ENCODE peak calls at places on chromosomes 12 and 14, in eight cellular contexts. T is heart right ventricle, G is fibroblast of lung, I is right lobe of liver, S is GM23338, X is IMR-90, V is OCI-LY7, C is prostate gland. M is an unnamed sample. For H3K36me3, the result is how much of the 10 kb centered on the place peaks cover.

GRCh38 chr14:39107624-39108023 is 4.6 kb upstream of the SEC23A start:
- DNase-seq in C (no peak), V (peak), T (no peak), G (peak), X (peak), I (no peak), S (peak), M (no peak)

GRCh38 chr14:64176330-64176729 is 117.8 kb downstream of the ESR2 start:
- DNase-seq in V (no peak), I (no peak), X (no peak), T (no peak), G (no peak), S (no peak), C (no peak), M (no peak)

GRCh38 chr14:52067873-52068740 is 752 bp downstream of the NID2 start:
- DNase-seq in T (peak), S (peak), X (peak), G (peak), C (no peak), V (no peak), I (no peak), M (peak)

GRCh38 chr12:57835366-57836288 is 10.9 kb downstream of the CTDSP2 start:
- DNase-seq in T (no peak), I (no peak), X (no peak), S (no peak), G (no peak), V (no peak), C (no peak), M (no peak)

GRCh38 chr14:103445783-103446182 is 60.6 kb downstream of the MARK3 start:
- DNase-seq in T (no peak), G (no peak), X (no peak), S (peak), C (no peak), I (no peak), V (no peak), M (no peak)

GRCh38 chr14:78327426-78328210 is 157.4 kb downstream of the NRXN3 start:
- DNase-seq in V (no peak), I (no peak), X (no peak), G (no peak), C (no peak), S (peak), T (no peak), M (no peak)

GRCh38 chr14:62687818-62688217 is 357.4 kb downstream of the KCNH5 start:
- DNase-seq in G (no peak), X (no peak), C (no peak), I (no peak), V (no peak), T (no peak), S (no peak), M (no peak)

GRCh38 chr14:68014771-68015170 is 195.2 kb downstream of the RAD51B start:
- DNase-seq in S (no peak), I (no peak), C (no peak), X (no peak), G (no peak), V (no peak), T (no peak), M (no peak)

GRCh38 chr12:26250801-26251200 is 55.4 kb downstream of the SSPN start:
- DNase-seq in I (no peak), T (no peak), V (no peak), S (no peak), G (no peak), C (no peak), X (no peak), M (no peak)

GRCh38 chr12:98894412-98895085 is 249.5 kb downstream of the APAF1 start:
- DNase-seq in S (peak), C (no peak), G (no peak), X (no peak), V (no peak), I (no peak), T (no peak), M (peak)

GRCh38 chr14:21258889-21259787 is 10.1 kb downstream of the HNRNPC start:
- DNase-seq in X (no peak), S (no peak), G (no peak), V (no peak), I (no peak), C (no peak), T (no peak), M (no peak)

GRCh38 chr12:14989790-14990189 is 16.9 kb downstream of the PDE6H start:
- DNase-seq in C (no peak), G (no peak), I (no peak), S (no peak), V (peak), X (no peak), T (no peak), M (no peak)

GRCh38 chr12:79344855-79345840 is 345.6 kb downstream of the PAWR start:
- DNase-seq in I (no peak), X (peak), T (peak), G (peak), V (peak), C (peak), S (peak), M (no peak)

GRCh38 chr12:14957769-14958168 is 3.6 kb downstream of the ARHGDIB start:
- DNase-seq in G (no peak), V (no peak), I (no peak), T (no peak), S (no peak), X (no peak), C (no peak), M (no peak)

GRCh38 chr14:87233266-87233665 is 759.7 kb downstream of the GALC start:
- DNase-seq in X (no peak), S (no peak), T (no peak), V (peak), C (no peak), G (no peak), I (no peak), M (no peak)

GRCh38 chr14:22168092-22168955 is 420.7 kb downstream of the DAD1 start:
- DNase-seq in I (no peak), S (peak), G (peak), T (no peak), V (peak), X (peak), C (no peak), M (no peak)

GRCh38 chr14:47040490-47040889 is 388.9 kb upstream of the RPL10L start:
- DNase-seq in C (no peak), X (no peak), V (no peak), G (no peak), S (peak), I (no peak), T (no peak), M (no peak)

GRCh38 chr12:108773798-108774788 is 42.8 kb upstream of the CORO1C start:
- DNase-seq in I (peak), T (peak), V (no peak), G (peak), X (peak), C (peak), S (peak), M (peak)

GRCh38 chr12:3189282-3189681 is 112.1 kb downstream of the TSPAN9 start:
- DNase-seq in X (no peak), S (no peak), G (no peak), V (no peak), C (no peak), I (no peak), T (no peak), M (no peak)

GRCh38 chr14:91374287-91374880 is 43.2 kb downstream of the CCDC88C start:
- DNase-seq in S (no peak), G (no peak), X (no peak), I (no peak), C (no peak), V (peak), T (no peak), M (no peak)

GRCh38 chr12:101594700-101595099 is at the start of gene MYBPC1:
- DNase-seq in I (no peak), G (no peak), C (no peak), V (peak), X (no peak), S (peak), T (no peak), M (no peak)

GRCh38 chr12:113683566-113683965 is 211.9 kb upstream of the LHX5 start:
- DNase-seq in V (no peak), X (no peak), G (no peak), C (no peak), S (no peak), T (no peak), I (no peak), M (no peak)

GRCh38 chr12:100779191-100779590 is 15.4 kb upstream of the ANO4 start:
- DNase-seq in I (no peak), V (no peak), X (no peak), C (no peak), T (no peak), S (no peak), G (no peak), M (no peak)

GRCh38 chr12:131054345-131055092 is 100.8 kb downstream of the ADGRD1 start:
- DNase-seq in C (no peak), G (no peak), S (no peak), I (no peak), X (no peak), V (no peak), T (no peak), M (peak)

GRCh38 chr14:61630399-61630798 is 64.9 kb upstream of the HIF1A start:
- DNase-seq in V (no peak), S (no peak), G (no peak), T (no peak), X (no peak), C (no peak), I (no peak), M (no peak)

GRCh38 chr14:103121846-103122577 is 1.2 kb upstream of the TNFAIP2 start:
- DNase-seq in G (peak), S (peak), C (peak), X (peak), T (peak), V (no peak), I (peak), M (peak)

GRCh38 chr12:69476276-69477017 is 6.3 kb downstream of the FRS2 start:
- DNase-seq in S (no peak), X (no peak), V (no peak), C (no peak), T (no peak), G (peak), I (no peak), M (no peak)

GRCh38 chr12:52202361-52203078 is 10.7 kb upstream of the KRT80 start:
- DNase-seq in V (no peak), G (no peak), X (peak), T (no peak), C (no peak), I (no peak), S (peak), M (peak)

DNA sequence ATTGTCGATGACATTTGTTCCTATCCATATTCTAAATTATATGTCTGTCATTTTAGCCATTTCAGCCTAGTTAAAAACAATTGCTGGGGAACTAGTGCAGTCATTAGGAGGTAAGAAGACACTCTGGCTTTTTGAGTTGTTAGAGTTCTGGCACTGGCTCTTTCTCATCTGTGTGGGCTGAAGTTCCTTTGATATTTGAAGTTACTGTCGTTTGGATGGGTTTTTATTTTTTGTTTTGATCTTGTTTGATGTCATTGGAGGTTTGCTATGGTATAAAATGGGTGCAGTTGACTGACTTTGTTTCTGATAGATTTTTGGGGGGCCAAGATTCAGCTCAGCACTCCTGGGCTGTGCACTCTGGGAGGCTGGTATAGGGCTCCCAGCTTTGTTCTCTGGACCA is 20.7 kb upstream of the CD69 start:
- DNase-seq in S (no peak), X (no peak), G (no peak), C (no peak), V (no peak), T (no peak), I (no peak), M (no peak)
- H3K36me3 ChIP-seq in S (under half), X (under half), G (under half), C (under half), V (under half), T (under half), I (under half), M (under half)

GRCh38 chr12:10722905-10723866 is at the start of gene YBX3:
- DNase-seq in T (peak), C (peak), V (peak), X (peak), I (peak), S (peak), G (peak), M (peak)
- H3K27ac ChIP-seq in T (peak), C (peak), V (peak), X (peak), I (peak), S (peak), G (peak), M (peak)

GRCh38 chr12:94208433-94208921 is 60.1 kb downstream of the PLXNC1 start:
- DNase-seq in G (no peak), V (peak), C (no peak), S (no peak), T (peak), X (no peak), I (no peak), M (no peak)
- H3K4me3 ChIP-seq in G (no peak), V (peak), C (no peak), S (no peak), T (peak), X (no peak), I (no peak), M (no peak)

GRCh38 chr12:905273-906076 is 44.0 kb downstream of the RAD52 start:
- DNase-seq in C (no peak), T (no peak), X (no peak), G (no peak), V (no peak), I (no peak), S (no peak), M (no peak)
- H3K36me3 ChIP-seq in C (under half), T (under half), X (half or more), G (under half), V (half or more), I (under half), S (under half), M (under half)

DNA sequence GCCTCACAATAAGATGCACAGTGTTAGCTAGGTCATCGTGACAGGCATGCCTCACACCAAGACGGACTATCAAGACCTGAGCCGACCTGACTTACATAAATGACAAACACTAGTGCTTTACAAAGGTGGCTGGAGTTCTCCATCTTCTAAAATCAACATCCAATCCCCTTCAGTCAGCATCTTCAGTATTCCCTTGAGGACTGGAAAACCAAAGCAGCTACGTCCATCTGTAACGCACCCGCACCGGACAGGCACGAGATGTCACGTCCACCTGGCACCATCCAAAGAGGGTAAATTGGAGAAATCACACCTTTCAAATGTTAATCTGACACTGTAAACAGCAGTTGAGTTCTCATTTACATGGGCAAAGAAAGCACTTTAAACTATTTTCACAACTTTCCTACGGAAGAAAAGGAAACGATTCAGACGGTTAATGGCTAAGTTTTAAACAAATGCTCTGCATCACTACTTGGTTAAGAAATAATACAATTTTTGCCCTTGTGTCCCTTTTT is 130.2 kb downstream of the PRICKLE1 start:
- DNase-seq in I (no peak), S (peak), C (no peak), T (no peak), V (no peak), X (no peak), G (no peak), M (no peak)
- H3K27ac ChIP-seq in I (no peak), S (peak), C (no peak), T (no peak), V (no peak), X (no peak), G (no peak), M (no peak)

GRCh38 chr14:105250986-105251385 is 2.7 kb downstream of the BTBD6 start:
- DNase-seq in T (no peak), X (no peak), G (no peak), C (no peak), V (no peak), I (no peak), S (no peak), M (no peak)

GRCh38 chr14:105248368-105249174 is at the start of gene BTBD6:
- DNase-seq in X (peak), G (peak), V (peak), T (peak), I (peak), C (peak), S (peak), M (peak)

GRCh38 chr14:105251920-105252319 is 3.6 kb downstream of the BTBD6 start:
- DNase-seq in V (no peak), C (no peak), X (no peak), S (no peak), T (no peak), I (no peak), G (no peak), M (no peak)

GRCh38 chr14:105249175-105250007 is 1.1 kb downstream of the BTBD6 start:
- DNase-seq in G (peak), I (no peak), C (no peak), T (no peak), V (peak), X (peak), S (peak), M (no peak)

DNA sequence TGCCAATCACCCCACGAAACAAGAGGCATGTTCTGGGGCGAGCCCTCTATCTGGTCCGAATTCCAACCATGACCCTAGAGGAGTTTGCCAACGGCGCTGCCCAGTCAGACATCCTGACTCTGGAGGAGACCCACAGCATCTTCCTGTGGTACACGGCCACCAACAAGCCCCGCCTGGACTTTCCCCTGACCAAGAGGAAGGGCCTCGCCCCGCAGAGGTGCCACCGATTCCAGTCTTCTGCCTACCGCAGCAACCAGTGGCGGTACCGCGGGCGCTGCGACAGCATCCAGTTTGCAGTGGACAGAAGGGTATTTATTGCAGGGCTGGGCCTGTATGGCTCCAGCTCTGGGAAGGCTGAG is 1.7 kb downstream of the BTBD6 start:
- DNase-seq in V (no peak), C (no peak), S (no peak), X (no peak), I (no peak), T (no peak), G (no peak), M (no peak)
- H3K4me3 ChIP-seq in V (no peak), C (no peak), S (no peak), X (no peak), I (no peak), T (no peak), G (no peak), M (no peak)

DNA sequence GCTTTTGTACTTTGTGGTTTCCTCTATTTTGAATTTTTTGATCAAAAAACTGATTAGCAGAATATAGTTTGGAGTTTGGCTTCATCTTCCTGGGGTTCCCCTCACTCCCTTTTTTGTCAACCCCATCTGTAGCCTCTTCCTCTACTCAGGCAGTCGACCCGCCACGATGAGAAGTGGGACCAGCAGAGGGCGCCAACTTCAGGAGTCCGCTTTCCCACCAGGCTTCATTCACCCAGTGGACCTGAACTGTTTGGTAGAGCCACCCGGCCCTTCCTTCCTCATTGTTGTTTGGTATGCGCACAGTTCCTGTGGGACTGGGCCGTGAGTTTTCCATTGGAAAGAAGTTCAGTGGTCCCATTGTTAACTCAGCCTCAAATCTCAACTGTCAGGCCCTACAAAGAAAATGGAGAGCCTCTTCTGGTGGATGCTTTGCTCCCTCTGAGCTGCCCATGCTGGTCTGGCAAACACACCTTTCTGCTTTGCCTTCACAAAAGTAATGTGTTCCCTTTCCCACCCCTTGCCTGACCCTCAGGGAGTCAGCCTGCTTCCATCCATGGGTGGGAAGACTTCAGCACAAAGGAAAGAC is 21.7 kb downstream of the TMBIM6 start:
- DNase-seq in I (peak), V (peak), X (peak), S (peak), C (peak), G (peak), T (peak), M (peak)
- H3K36me3 ChIP-seq in I (under half), V (half or more), X (half or more), S (half or more), C (under half), G (under half), T (under half), M (half or more)

GRCh38 chr12:64082866-64083268 is 139.2 kb downstream of the KICS2 start:
- DNase-seq in V (no peak), C (no peak), G (no peak), X (no peak), T (no peak), I (no peak), S (no peak), M (no peak)
- H3K27ac ChIP-seq in V (no peak), C (peak), G (peak), X (peak), T (peak), I (no peak), S (no peak), M (peak)

GRCh38 chr12:127455347-127456265 is 811.4 kb upstream of the TMEM132C start:
- DNase-seq in V (no peak), G (no peak), S (peak), T (no peak), C (no peak), X (no peak), I (no peak), M (no peak)
- H3K4me3 ChIP-seq in V (no peak), G (peak), S (peak), T (no peak), C (no peak), X (no peak), I (no peak), M (no peak)

GRCh38 chr12:62459976-62460375 is 6.7 kb upstream of the MON2 start:
- DNase-seq in C (no peak), X (no peak), T (no peak), G (no peak), I (no peak), S (no peak), V (no peak), M (no peak)
- H3K36me3 ChIP-seq in C (under half), X (under half), T (under half), G (under half), I (under half), S (under half), V (under half), M (under half)